ENCODE peak calls at places on chromosomes 4 and X, in six cellular contexts. S is brain microvascular endothelial cell, C is OCI-LY7, N is GM23248, D is uterus, T is pancreas. Z is an unnamed sample.

GRCh38 chrX:71128166-71128833 is 9.9 kb downstream of the MED12 start:
- DNase-seq in S (no peak), C (no peak), N (peak; percentile 61), D (no peak), T (no peak), Z (no peak)

GRCh38 chrX:38664285-38664684 is 102.9 kb downstream of the TSPAN7 start:
- DNase-seq in S (peak; percentile 15), C (peak; percentile 13), N (peak; percentile 55), D (no peak), T (no peak), Z (peak; percentile 52)

GRCh38 chr4:54277691-54278090 is 48.6 kb downstream of the PDGFRA start:
- DNase-seq in S (peak; percentile 72), C (no peak), N (peak; percentile 82), D (no peak), T (peak; percentile 38), Z (peak; percentile 2)

GRCh38 chr4:7894677-7895181 is 44.9 kb downstream of the AFAP1 start:
- DNase-seq in S (no peak), C (no peak), N (no peak), D (no peak), T (no peak), Z (no peak)

GRCh38 chr4:184286346-184286745 is 68.7 kb upstream of the ENPP6 start:
- DNase-seq in S (no peak), C (no peak), N (peak; percentile 24), D (no peak), T (no peak), Z (no peak)

GRCh38 chr4:185201983-185202962 is 1.5 kb downstream of the CFAP97 start:
- DNase-seq in S (no peak), C (peak; percentile 31), N (peak; percentile 30), D (no peak), T (no peak), Z (peak; percentile 28)

GRCh38 chr4:2767705-2768074 is 11.6 kb upstream of the TNIP2 start:
- DNase-seq in S (no peak), C (no peak), N (no peak), D (no peak), T (no peak), Z (no peak)

GRCh38 chr4:3364199-3364598 is 71.4 kb downstream of the RGS12 start:
- DNase-seq in S (no peak), C (no peak), N (no peak), D (no peak), T (no peak), Z (no peak)

GRCh38 chr4:185018834-185019450 is 652 bp downstream of the HELT start:
- DNase-seq in S (no peak), C (no peak), N (no peak), D (no peak), T (no peak), Z (no peak)

GRCh38 chr4:24032371-24032989 is 142.6 kb upstream of the PPARGC1A start:
- DNase-seq in S (no peak), C (peak; percentile 10), N (peak; percentile 40), D (no peak), T (no peak), Z (no peak)

DNA sequence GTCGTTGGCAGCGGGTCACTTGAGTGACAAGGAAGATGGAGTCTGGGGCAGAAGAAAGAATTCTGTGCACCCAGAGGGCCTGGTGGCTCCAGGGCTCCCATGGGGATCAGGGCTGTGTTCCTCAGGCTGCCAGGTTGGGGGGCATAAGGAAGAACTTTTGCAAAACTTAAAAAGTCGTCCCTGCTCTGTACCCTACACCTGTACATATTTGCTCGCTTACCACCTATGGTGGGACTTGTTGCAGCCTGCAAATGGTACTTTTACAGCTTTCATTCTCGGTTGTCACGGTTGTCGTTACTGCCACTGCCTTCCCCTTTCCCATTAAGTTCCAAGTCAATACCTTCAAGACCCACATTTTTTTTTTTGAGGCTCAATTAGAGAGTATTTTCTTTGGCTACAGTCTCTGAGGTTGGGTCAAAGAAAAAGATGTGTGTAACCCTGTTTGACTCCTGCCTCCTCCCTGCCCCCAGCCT is 9.1 kb downstream of the ARX start:
- DNase-seq in S (no peak), C (no peak), N (no peak), D (no peak), T (no peak), Z (no peak)
- H3K4me3 ChIP-seq in S (no peak overlapping the region), C (no peak overlapping the region), N (no peak overlapping the region), D (no peak overlapping the region), T (peak overlapping the region; percentile 10), Z (no peak overlapping the region)

DNA sequence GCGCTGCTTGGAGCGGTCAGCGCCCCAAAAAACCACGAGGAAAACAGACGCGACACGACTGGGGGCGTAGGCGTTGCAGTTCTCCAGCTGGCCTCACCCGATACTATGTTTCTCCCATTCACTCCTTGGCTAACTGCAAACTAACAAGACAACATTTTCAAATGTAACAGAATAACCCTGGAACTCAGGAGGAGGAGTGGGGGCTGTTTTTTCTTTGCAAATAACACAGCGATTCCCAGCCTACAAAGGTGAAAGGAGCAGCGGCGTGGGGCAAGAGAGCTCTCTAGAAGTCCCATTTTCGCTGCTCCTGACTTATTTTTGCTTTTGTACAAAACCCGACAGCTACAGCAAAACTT is 1.7 kb downstream of the SOX3 start:
- DNase-seq in S (no peak), C (no peak), N (no peak), D (no peak), T (no peak), Z (no peak)
- H3K4me3 ChIP-seq in S (no peak overlapping the region), C (no peak overlapping the region), N (no peak overlapping the region), D (peak overlapping the region; percentile 9), T (peak overlapping the region; percentile 33), Z (no peak overlapping the region)

DNA sequence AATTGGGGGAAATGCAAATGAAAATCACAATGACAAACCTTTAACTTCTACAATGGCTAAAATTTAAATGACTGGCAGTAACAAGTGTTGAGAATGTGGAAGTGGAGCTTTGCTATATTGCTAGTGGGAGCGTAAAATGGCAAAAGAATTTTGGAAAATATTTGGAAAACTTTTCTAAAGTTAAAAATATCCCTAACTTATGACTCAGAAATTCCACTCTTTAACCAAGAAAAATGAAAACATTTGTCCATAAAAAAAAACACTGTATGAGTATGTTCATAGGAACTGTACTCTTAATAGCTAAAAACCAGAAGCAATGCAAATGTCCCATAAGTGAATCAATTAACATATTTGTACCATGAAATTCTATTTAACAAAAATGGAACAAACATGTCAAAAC is 3.6 kb downstream of the TBCK start:
- DNase-seq in S (no peak), C (no peak), N (peak; percentile 84), D (no peak), T (no peak), Z (no peak)
- H3K4me3 ChIP-seq in S (no peak overlapping the region), C (no peak overlapping the region), N (peak overlapping the region; percentile 49), D (no peak overlapping the region), T (no peak overlapping the region), Z (no peak overlapping the region)

DNA sequence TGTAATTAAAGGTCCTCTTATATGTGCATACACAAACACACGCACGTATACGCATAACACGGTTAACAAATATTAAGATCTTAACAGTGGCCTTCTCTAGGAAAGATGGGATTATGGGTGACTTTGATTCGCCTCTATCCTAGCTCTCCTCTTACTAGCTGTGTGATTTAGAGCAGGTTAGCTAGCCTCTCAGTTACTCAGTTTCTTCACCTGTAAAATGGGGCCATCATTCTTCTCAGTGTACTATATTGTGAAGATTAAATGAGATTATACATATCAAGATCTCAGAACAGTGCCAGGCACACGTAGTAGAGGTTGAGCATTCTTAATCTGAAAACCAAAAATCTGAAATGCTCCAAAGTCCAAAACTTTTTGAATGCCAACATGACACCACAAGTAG is 159.3 kb downstream of the BCOR start:
- DNase-seq in S (no peak), C (no peak), N (no peak), D (no peak), T (no peak), Z (no peak)
- H3K4me3 ChIP-seq in S (no peak overlapping the region), C (no peak overlapping the region), N (no peak overlapping the region), D (no peak overlapping the region), T (no peak overlapping the region), Z (no peak overlapping the region)

Z was measured in A673.